ENCODE peak calls at places on chromosomes 12 and 14, in six cellular contexts. V is stomach, Q is HCT116, O is breast epithelium, T is GM23338, J is transverse colon. B is an unnamed sample.

GRCh38 chr14:104553166-104554087 is 26.1 kb upstream of the C14orf180 start:
- DNase-seq in V (no peak), J (no peak), T (no peak), Q (no peak), O (no peak), B (peak)

GRCh38 chr14:70152704-70153103 is 36.0 kb downstream of the SLC8A3 start:
- DNase-seq in O (no peak), T (no peak), J (no peak), V (no peak), Q (no peak), B (no peak)

GRCh38 chr12:70606001-70606400 is 31.2 kb downstream of the PTPRB start:
- DNase-seq in T (no peak), V (no peak), O (no peak), J (no peak), Q (no peak), B (no peak)

GRCh38 chr12:76652402-76652801 is 92.8 kb upstream of the OSBPL8 start:
- DNase-seq in O (no peak), Q (no peak), V (no peak), T (no peak), J (no peak), B (no peak)

GRCh38 chr12:114371250-114371649 is 34.7 kb downstream of the TBX5 start:
- DNase-seq in Q (no peak), T (peak), J (no peak), O (no peak), V (no peak), B (no peak)

GRCh38 chr12:38691164-38691563 is 214.2 kb downstream of the CPNE8 start:
- DNase-seq in J (no peak), Q (no peak), V (no peak), O (no peak), T (no peak), B (no peak)

GRCh38 chr12:98743362-98743953 is 98.4 kb downstream of the APAF1 start:
- DNase-seq in V (no peak), J (no peak), Q (peak), T (peak), O (no peak), B (no peak)

GRCh38 chr12:72790273-72790672 is 518.1 kb downstream of the TRHDE start:
- DNase-seq in T (no peak), J (no peak), O (no peak), Q (no peak), V (no peak), B (no peak)

GRCh38 chr12:29072631-29073030 is 76.4 kb upstream of the FAR2 start:
- DNase-seq in J (no peak), V (no peak), O (no peak), T (peak), Q (no peak), B (no peak)

GRCh38 chr12:2960432-2960956 is 1.3 kb downstream of the TEAD4 start:
- DNase-seq in J (no peak), V (no peak), Q (no peak), T (no peak), O (no peak), B (no peak)

GRCh38 chr12:131561891-131562684 is 148.8 kb upstream of the SFSWAP start:
- DNase-seq in V (no peak), J (no peak), O (no peak), T (no peak), Q (no peak), B (no peak)

GRCh38 chr14:46139668-46140067 is 511.9 kb downstream of the RPL10L start:
- DNase-seq in V (no peak), Q (no peak), J (no peak), T (no peak), O (no peak), B (no peak)

GRCh38 chr14:20494935-20495766 is 10.2 kb upstream of the RNASE10 start:
- DNase-seq in O (no peak), J (no peak), T (no peak), V (no peak), Q (peak), B (no peak)

GRCh38 chr12:121466800-121467637 is 67.1 kb downstream of the RNF34 start:
- DNase-seq in Q (peak), J (peak), O (peak), V (peak), T (peak), B (peak)

GRCh38 chr12:12442548-12443071 is 85.7 kb downstream of the BORCS5 start:
- DNase-seq in T (no peak), Q (peak), J (no peak), V (no peak), O (no peak), B (no peak)

GRCh38 chr12:4379410-4379809 is at the start of gene FGF23:
- DNase-seq in V (no peak), T (peak), O (no peak), J (no peak), Q (no peak), B (no peak)

GRCh38 chr12:102095677-102096263 is 24.1 kb downstream of the NUP37 start:
- DNase-seq in Q (no peak), J (no peak), T (peak), V (no peak), O (no peak), B (no peak)

GRCh38 chr12:81668475-81668874 is 90.7 kb downstream of the PPFIA2 start:
- DNase-seq in Q (peak), V (no peak), T (no peak), O (no peak), J (no peak), B (no peak)

GRCh38 chr12:116524964-116525379 is 34.2 kb upstream of the MAP1LC3B2 start:
- DNase-seq in Q (no peak), T (peak), O (no peak), J (no peak), V (no peak), B (no peak)

GRCh38 chr12:10285919-10286318 is 21.8 kb upstream of the KLRD1 start:
- DNase-seq in J (peak), O (no peak), Q (no peak), V (no peak), T (no peak), B (no peak)

GRCh38 chr12:24902521-24903304 is 46.2 kb downstream of the BCAT1 start:
- DNase-seq in J (no peak), Q (no peak), V (no peak), T (peak), O (no peak), B (peak)

GRCh38 chr14:99521176-99522024 is 40.2 kb downstream of the CCNK start:
- DNase-seq in J (no peak), Q (no peak), V (no peak), O (no peak), T (no peak), B (peak)

GRCh38 chr12:19962192-19962591 is 406.1 kb upstream of the PDE3A start:
- DNase-seq in T (no peak), J (no peak), Q (no peak), O (no peak), V (no peak), B (no peak)

GRCh38 chr12:92292016-92292415 is 146.4 kb upstream of the BTG1 start:
- DNase-seq in V (no peak), Q (no peak), T (no peak), J (no peak), O (no peak), B (no peak)

GRCh38 chr14:74763803-74764531 is 851 bp downstream of the YLPM1 start:
- DNase-seq in T (peak), O (no peak), J (peak), Q (no peak), V (no peak), B (no peak)

GRCh38 chr12:27012239-27012981 is 1.8 kb downstream of the TM7SF3 start:
- DNase-seq in Q (no peak), J (no peak), V (no peak), T (no peak), O (no peak), B (no peak)

DNA sequence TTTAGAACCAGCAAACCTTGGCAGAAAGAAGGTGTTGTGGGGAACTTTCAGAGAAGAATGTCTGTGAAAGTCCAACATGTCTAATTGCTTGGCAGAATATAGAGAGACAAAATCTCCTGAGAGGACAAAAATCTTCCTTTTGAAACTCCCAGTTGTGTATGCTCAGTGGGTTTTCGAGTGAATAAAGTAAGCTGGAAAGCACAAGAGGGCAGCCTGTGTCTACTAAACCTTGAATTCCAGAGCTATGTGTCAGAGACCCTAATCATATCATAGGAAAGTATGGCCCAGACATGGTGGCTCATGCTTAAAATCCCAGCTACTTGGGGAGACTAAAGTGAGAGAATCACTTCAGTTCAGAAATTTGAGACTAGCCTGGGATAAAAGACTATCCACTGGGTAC is 661.2 kb downstream of the SLC16A7 start:
- DNase-seq in Q (peak), V (no peak), J (no peak), T (peak), O (no peak), B (no peak)
- TF ChIP-seq CTCF in Q (peak), V (no peak), J (no peak), T (peak), O (no peak), B (no peak)

DNA sequence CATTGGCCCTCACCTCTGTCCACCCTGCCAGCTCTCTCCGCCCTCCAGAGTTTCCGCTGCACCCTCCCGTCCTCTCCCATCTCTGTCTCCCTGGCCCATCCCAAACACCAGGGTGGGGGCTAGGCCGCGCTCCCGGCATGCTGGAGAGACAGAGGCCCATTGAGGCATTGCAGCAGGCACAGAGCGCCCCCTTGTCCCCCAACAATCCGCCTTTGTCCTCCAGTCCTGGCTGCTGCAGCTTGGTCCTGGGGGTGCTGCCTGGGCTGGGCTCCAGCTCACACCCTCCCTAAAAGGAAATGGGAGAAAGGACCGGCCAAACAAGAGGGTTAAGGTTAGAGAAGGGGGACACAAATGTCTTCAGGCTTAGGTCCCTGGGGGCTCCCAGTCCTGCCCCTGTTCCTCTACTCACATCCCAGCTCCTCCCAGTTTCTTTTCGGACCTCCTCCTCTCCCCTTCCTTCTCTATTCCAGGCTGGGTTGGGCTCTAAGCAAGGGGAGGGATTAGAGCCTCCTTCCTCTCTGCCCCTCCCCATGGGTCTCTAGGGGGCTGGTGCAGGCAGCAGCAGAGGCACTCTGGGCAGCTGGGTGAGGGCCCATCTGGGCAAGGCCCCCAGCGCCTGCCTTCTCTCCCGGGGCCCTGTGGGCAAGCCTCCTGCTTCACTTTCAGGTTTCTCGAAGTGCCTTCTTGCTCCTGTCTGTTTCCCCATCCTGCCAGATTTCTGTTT is at the start of gene CMTM5:
- DNase-seq in V (no peak), O (no peak), T (peak), Q (no peak), J (no peak), B (no peak)
- TF ChIP-seq POLR2AphosphoS5 in V (no peak), O (no peak), T (no peak), Q (no peak), J (no peak), B (no peak)

DNA sequence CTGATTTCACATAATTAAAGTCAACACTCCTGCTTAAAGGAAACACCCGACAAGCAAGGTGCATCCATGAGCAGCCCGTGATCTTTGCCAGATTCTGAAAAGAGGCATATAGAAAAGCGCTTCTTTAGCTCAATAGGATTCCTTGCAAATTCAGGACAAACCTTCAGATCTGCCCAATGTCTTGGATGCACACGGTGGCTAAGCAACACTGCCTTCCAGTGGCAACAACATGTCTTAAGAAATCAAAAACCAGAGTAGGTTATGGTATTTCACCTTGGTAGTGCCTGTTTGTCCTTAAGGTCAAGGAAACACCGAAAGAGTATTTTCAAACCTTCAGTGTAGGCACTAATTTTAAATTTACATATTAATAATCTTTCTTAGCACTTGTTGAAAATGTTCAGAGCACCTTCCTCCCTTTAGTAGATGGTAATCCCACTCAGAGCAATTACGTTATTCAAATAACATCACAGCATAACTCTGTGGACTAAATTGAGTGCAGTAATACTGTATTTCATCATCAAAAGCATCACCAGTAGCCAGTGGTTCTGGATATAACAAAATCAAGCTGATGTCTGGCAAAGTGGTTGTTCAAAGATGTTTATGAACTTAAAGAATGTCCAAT is 58.0 kb upstream of the CDKN3 start:
- DNase-seq in T (peak), O (no peak), J (no peak), Q (peak), V (no peak), B (no peak)
- TF ChIP-seq CTCF in T (peak), O (no peak), J (peak), Q (peak), V (peak), B (no peak)

DNA sequence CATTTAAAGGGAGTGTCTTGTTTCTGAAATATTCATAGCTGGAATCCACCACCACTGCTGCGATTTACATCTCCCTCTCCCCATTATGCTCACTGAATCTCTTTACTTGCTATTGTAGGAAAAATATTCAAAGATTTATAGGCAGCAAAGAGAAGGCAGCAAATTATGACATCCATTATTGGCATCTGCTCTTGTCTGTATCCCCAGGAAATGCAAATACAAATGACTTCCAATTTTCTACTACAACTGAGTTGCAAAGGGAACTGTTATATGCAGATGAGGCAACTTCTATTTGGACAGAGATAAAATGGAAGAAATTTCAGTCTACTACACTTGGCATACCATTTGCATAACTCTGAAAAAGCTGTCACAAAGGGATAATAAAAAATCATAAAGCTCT is 88.4 kb upstream of the PRKD1 start:
- DNase-seq in Q (no peak), V (no peak), O (no peak), T (no peak), J (no peak), B (no peak)
- TF ChIP-seq POLR2AphosphoS5 in Q (no peak), V (no peak), O (no peak), T (no peak), J (no peak), B (no peak)

GRCh38 chr14:52522033-52522432 is 30.3 kb downstream of the TXNDC16 start:
- DNase-seq in Q (no peak), V (no peak), T (no peak), J (no peak), O (no peak), B (no peak)

GRCh38 chr14:52531481-52531880 is 20.8 kb downstream of the TXNDC16 start:
- DNase-seq in T (no peak), O (no peak), Q (no peak), V (no peak), J (no peak), B (no peak)

DNA sequence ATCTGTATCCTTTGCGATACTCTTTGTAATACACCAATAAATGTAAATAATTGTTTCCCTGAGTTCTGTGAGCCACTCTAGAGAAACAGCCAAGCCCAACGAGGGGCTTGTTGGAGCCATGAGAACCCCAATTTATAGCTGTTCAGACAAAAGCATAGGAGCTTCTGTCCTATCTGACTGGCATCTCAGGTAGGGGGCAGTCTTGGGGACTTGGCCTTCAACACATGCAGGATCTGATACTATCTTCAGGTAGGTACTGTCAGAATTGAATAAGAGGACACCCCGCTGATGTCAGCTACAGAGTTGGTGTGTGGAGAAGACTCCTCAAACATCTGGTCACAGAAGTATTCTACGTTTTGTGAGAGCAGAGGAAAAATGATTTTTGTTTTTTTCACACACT is 25.3 kb downstream of the TXNDC16 start:
- DNase-seq in Q (no peak), J (no peak), V (no peak), T (peak), O (no peak), B (no peak)
- TF ChIP-seq CTCF in Q (no peak), J (no peak), V (no peak), T (peak), O (no peak), B (no peak)

GRCh38 chr12:52152905-52153317 is 38.9 kb downstream of the KRT80 start:
- DNase-seq in V (no peak), T (no peak), Q (no peak), J (no peak), O (peak), B (no peak)

GRCh38 chr12:52149182-52149641 is 42.6 kb downstream of the KRT80 start:
- DNase-seq in O (peak), V (no peak), J (peak), Q (no peak), T (no peak), B (peak)

GRCh38 chr12:52149651-52150241 is 42.1 kb downstream of the KRT80 start:
- DNase-seq in J (no peak), O (no peak), V (no peak), Q (no peak), T (no peak), B (peak)

GRCh38 chr12:52151153-52151858 is 40.5 kb downstream of the KRT80 start:
- DNase-seq in T (no peak), Q (no peak), V (no peak), O (no peak), J (no peak), B (peak)

DNA sequence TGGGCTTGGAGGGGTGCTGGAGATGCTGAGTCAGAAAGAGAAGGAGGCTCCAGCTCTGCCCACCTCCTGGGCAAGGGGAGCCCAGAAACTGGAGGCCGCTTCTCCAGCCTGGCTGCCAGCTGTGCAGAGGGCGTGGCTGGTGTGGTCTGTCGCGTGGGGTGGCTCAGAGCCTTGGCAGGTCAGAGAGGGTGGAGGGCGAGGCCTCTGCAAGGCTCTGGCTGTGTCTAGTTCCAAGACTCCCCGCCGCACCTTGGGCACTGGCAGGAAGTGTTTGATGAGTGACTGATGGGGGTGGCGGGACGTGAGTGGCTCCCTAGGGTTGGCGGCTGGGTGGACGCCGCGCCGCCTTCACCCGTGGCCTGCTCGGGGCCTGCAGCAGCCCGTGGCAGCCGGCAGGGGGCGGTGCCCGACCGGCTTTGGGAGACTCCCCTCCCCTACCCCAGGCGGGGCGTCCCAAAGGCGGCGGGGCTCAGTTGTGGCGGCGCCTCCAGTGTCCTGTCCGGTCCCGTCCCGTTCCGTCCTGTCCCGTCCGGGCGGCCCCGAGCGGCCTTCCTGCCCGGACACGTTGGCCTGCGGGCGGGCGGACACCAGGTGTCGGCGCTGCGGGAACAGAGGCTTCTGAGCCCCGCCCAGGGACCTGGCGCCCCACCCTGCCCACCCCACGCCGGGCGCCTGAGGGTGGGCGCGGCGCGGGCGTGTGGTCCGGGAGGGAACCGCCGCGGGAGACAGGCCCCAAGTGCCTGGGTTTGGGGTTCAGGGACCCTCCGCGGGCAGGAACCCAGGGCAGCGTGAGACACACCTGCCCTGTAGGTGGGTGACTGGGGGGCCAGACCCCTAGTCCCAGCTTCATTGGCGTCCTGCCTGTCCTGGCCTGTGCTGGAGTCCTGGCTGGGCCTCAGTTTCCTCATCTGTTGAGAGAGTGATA is 39.7 kb downstream of the KRT80 start:
- DNase-seq in J (peak), V (peak), T (peak), O (peak), Q (no peak), B (peak)
- TF ChIP-seq POLR2AphosphoS5 in J (no peak), V (peak), T (no peak), O (no peak), Q (peak), B (no peak)